ENCODE peak calls at places on chromosome X, in five cellular contexts. W is osteoblast; G is CD8-positive, alpha-beta memory T cell; U is pancreas; T is ovary. E is an unnamed sample. For H3K4me1, the result is how much of the 10 kb centered on the place peaks cover.

GRCh38 chrX:67787196-67787595 is 243.4 kb downstream of the AR start:
- DNase-seq in T (no peak), U (no peak), W (no peak), G (no peak), E (no peak)

GRCh38 chrX:74211911-74212310 is 92.1 kb upstream of the ZCCHC13 start:
- DNase-seq in W (no peak), U (no peak), G (no peak), T (no peak), E (no peak)

GRCh38 chrX:70422886-70423336 is at the start of gene GDPD2:
- DNase-seq in T (no peak), W (no peak), U (no peak), G (no peak), E (no peak)

GRCh38 chrX:79036152-79036551 is 91.0 kb downstream of the P2RY10 start:
- DNase-seq in U (no peak), T (no peak), G (no peak), W (no peak), E (no peak)

GRCh38 chrX:150844016-150844415 is 54.5 kb downstream of the CD99L2 start:
- DNase-seq in T (no peak), G (no peak), U (no peak), W (no peak), E (no peak)

GRCh38 chrX:7987160-7987992 is 60.2 kb upstream of the PNPLA4 start:
- DNase-seq in T (no peak), G (no peak), W (no peak), U (no peak), E (no peak)

GRCh38 chrX:283115-283845 is 2.1 kb downstream of the PLCXD1 start:
- DNase-seq in U (peak), W (peak), T (peak), G (peak), E (peak)

GRCh38 chrX:129622757-129623301 is 31.9 kb downstream of the APLN start:
- DNase-seq in W (no peak), U (no peak), G (no peak), T (no peak), E (peak)

GRCh38 chrX:77668391-77669237 is 117.4 kb downstream of the ATRX start:
- DNase-seq in G (no peak), T (no peak), U (no peak), W (no peak), E (no peak)

GRCh38 chrX:119758682-119759332 is 419 bp downstream of the SOWAHD start:
- DNase-seq in T (peak), W (peak), G (peak), U (peak), E (peak)

GRCh38 chrX:107442914-107443527 is 6.4 kb upstream of the FRMPD3 start:
- DNase-seq in T (no peak), W (no peak), G (no peak), U (no peak), E (no peak)

GRCh38 chrX:45553417-45553816 is 352.7 kb upstream of the DIPK2B start:
- DNase-seq in T (no peak), W (no peak), G (no peak), U (no peak), E (no peak)

GRCh38 chrX:123489011-123489410 is 243.8 kb downstream of the THOC2 start:
- DNase-seq in U (no peak), T (no peak), G (no peak), W (no peak), E (no peak)

GRCh38 chrX:153158319-153158718 is 20.8 kb upstream of the MAGEA1 start:
- DNase-seq in T (no peak), G (no peak), U (no peak), W (no peak), E (no peak)

GRCh38 chrX:38561951-38562719 is 793 bp downstream of the TSPAN7 start:
- DNase-seq in W (peak), T (peak), G (no peak), U (peak), E (no peak)

GRCh38 chrX:25017667-25018247 is 2.0 kb upstream of the ARX start:
- DNase-seq in G (no peak), T (peak), U (no peak), W (no peak), E (no peak)

GRCh38 chrX:71579136-71579989 is 1.1 kb downstream of the GCNA start:
- DNase-seq in G (peak), W (no peak), T (no peak), U (no peak), E (no peak)

GRCh38 chrX:30278365-30278764 is 30.8 kb downstream of the NR0B1 start:
- DNase-seq in W (no peak), G (no peak), T (no peak), U (no peak), E (no peak)

GRCh38 chrX:152204919-152205318 is 66.5 kb upstream of the MAGEA10 start:
- DNase-seq in W (no peak), U (no peak), G (no peak), T (no peak), E (no peak)

GRCh38 chrX:50180073-50180940 is 20.5 kb downstream of the AKAP4 start:
- DNase-seq in U (no peak), G (no peak), T (no peak), W (no peak), E (no peak)

GRCh38 chrX:50971390-50971789 is 60.9 kb downstream of the BMP15 start:
- DNase-seq in W (no peak), T (no peak), U (no peak), G (no peak), E (no peak)

GRCh38 chrX:63686878-63687714 is 97.9 kb downstream of the ARHGEF9 start:
- DNase-seq in G (no peak), U (no peak), W (peak), T (no peak), E (peak)

GRCh38 chrX:120514236-120514635 is 45.1 kb upstream of the LAMP2 start:
- DNase-seq in W (peak), U (no peak), G (no peak), T (no peak), E (peak)

GRCh38 chrX:69133561-69134542 is 31.4 kb downstream of the PJA1 start:
- DNase-seq in W (peak), T (no peak), U (no peak), G (no peak), E (peak)

GRCh38 chrX:57156397-57157049 is 19.3 kb upstream of the SPIN2A start:
- DNase-seq in T (no peak), U (no peak), G (no peak), W (no peak), E (no peak)

GRCh38 chrX:147699061-147699460 is 212.7 kb upstream of the FMR1 start:
- DNase-seq in U (no peak), G (no peak), W (no peak), T (no peak), E (no peak)

GRCh38 chrX:124217289-124218251 is 114.9 kb upstream of the TEX13D start:
- DNase-seq in W (peak), U (no peak), G (peak), T (no peak), E (no peak)

GRCh38 chrX:2272337-2272736 is 228.4 kb downstream of the DHRSX start:
- DNase-seq in W (no peak), T (no peak), U (no peak), G (no peak), E (no peak)

GRCh38 chrX:22300130-22300529 is 27.4 kb downstream of the CBLL2 start:
- DNase-seq in T (no peak), G (no peak), W (peak), U (no peak), E (peak)

GRCh38 chrX:37722595-37722994 is 37.0 kb downstream of the XK start:
- DNase-seq in W (no peak), T (no peak), U (no peak), G (no peak), E (no peak)

GRCh38 chrX:125713633-125714032 is 394.0 kb downstream of the TEX13C start:
- DNase-seq in T (no peak), W (no peak), U (no peak), G (no peak), E (no peak)

GRCh38 chrX:125711103-125711502 is 391.4 kb downstream of the TEX13C start:
- DNase-seq in W (no peak), T (no peak), U (no peak), G (no peak), E (no peak)

GRCh38 chrX:125709532-125709931 is 389.9 kb downstream of the TEX13C start:
- DNase-seq in T (no peak), G (no peak), U (no peak), W (no peak), E (no peak)

GRCh38 chrX:125709074-125709473 is 389.4 kb downstream of the TEX13C start:
- DNase-seq in T (no peak), W (no peak), U (no peak), G (no peak), E (no peak)

DNA sequence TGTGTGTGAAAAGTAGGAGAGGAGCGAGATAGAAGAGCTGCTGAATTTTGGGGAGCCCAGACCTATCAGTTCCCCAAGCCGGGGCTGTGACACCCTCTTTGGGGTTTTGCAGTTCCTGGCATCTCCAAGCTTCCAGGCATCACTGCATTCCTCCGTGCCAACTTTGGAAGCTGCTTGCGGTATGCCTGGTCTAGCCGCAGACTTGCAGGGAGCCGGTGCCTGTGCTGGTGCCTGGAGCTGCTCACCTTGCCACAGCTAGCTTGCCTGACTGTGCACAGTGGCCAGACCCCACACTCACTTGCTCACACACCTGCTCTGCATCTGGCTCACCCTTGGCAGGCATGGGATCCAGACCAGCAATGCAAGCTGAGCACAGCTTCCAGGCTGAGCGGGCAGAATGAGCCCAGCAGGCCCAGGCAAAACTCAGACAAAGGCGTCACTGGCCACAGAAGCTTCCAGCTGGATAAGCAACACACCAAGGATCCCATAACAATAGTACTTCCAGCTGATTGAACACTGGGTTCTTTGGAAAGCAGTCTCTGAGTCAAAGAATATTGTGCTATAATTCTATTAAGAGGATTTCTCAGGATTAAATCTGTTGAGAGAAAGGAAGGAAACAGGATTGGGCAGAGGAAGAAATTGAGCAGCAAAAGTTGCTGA is 390.9 kb downstream of the TEX13C start:
- DNase-seq in W (no peak), G (no peak), T (no peak), U (no peak), E (no peak)
- H3K27ac ChIP-seq in W (no peak), G (no peak), T (no peak), U (no peak), E (no peak)

DNA sequence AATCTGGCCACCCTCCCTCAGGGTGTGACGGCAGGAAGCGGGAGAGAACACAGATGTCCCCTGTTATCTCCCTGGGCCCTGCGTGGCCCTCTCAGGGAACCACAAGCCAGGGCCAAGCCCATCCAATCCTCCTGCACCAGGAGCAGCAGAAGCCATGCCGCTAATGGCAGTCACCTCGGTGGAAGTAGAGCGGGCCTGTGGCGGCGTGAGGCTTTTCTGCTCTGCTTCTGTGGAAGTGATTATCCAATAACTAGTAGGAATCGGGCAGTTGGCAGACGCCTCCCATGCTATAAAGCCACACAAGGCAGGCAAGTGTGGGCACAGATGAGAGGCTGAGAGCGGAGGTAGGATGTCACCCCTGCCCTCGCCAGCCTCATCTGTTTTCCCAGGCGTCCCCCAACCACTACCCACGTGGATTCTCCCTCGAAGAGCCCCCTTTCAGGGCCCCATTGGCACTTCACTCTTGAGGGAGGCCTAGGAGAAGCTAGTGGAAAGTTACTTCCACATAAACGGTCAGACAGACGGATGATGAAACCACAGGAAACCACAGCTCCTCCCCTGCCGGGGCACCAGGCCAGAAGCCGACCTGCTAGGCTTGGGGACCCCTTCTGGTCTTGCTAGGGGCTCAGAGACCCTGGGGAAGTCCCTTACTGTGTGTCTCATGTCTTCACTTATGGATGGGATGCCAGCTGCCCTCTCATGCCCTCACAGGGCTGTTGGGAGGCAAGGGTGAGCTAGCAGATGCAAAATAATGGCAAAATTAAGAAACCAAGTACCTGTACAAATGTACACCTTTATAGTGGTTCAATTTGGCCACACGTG is 18.8 kb upstream of the TMSB4X start:
- DNase-seq in U (no peak), G (peak), W (peak), T (no peak), E (peak)
- H3K4me1 ChIP-seq in U (under half), G (half or more), W (under half), T (under half), E (under half)

GRCh38 chrX:110466790-110467189 is 108.1 kb downstream of the RTL9 start:
- DNase-seq in W (no peak), T (no peak), U (no peak), G (no peak), E (no peak)

GRCh38 chrX:110462957-110463356 is 104.3 kb downstream of the RTL9 start:
- DNase-seq in U (no peak), W (peak), G (no peak), T (no peak), E (no peak)
- H3K27ac ChIP-seq in U (no peak), W (no peak), G (no peak), T (no peak), E (no peak)

GRCh38 chrX:110310000-110310790 is 7.7 kb downstream of the AMMECR1 start:
- DNase-seq in T (no peak), W (no peak), U (no peak), G (no peak), E (no peak)

GRCh38 chrX:110315541-110315940 is 2.3 kb downstream of the AMMECR1 start:
- DNase-seq in G (no peak), W (peak), U (no peak), T (no peak), E (no peak)

GRCh38 chrX:110316351-110317078 is 1.4 kb downstream of the AMMECR1 start:
- DNase-seq in G (no peak), W (peak), T (no peak), U (no peak), E (peak)

GRCh38 chrX:110310896-110311295 is 7.0 kb downstream of the AMMECR1 start:
- DNase-seq in T (no peak), W (no peak), U (no peak), G (peak), E (no peak)

DNA sequence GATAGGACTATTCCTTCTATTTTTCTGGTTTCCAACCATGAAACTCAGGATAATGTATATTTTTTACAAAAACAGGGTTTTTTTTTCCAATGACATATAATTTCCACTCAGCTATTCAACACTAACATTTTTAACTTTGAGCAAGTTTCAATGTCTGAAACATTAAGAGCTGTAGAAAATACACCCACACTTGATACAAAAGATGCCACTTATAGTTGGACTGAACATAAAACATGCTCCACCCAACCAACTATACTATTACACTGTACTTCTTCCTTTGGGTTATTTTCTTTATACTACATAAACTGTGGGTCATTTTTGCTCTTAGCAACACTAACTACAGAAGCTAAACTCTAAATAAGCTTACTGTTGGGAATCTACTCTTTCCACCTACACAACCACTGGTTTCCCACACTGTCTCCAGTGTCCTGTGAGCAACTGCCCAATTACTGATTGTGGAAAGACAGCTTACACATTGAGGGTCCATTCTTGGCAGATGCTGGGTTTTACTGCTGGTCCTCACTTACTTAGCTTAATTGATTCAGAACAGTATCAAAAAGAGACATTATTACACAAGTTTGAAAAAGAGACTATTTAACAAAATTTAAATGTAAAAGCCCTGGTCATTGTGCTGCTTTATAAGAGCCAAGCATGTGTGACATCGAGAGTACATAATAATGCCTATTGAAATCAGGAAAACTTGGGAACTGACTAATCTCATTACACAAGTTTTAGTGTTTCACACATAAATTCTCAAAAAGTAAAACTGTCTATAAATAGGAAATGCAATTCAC is 6.3 kb downstream of the AMMECR1 start:
- DNase-seq in G (no peak), W (no peak), U (no peak), T (no peak), E (no peak)
- H3K4me1 ChIP-seq in G (under half), W (under half), U (under half), T (under half), E (under half)

GRCh38 chrX:155263854-155264628 is at the start of gene RAB39B:
- DNase-seq in W (peak), T (peak), U (peak), G (peak), E (peak)
- H3K27ac ChIP-seq in W (no peak), T (no peak), U (no peak), G (peak), E (no peak)

GRCh38 chrX:40148189-40148438 is 50.4 kb upstream of the BCOR start:
- DNase-seq in T (no peak), U (no peak), G (no peak), W (no peak), E (no peak)
- H3K4me1 ChIP-seq in T (under half), U (under half), G (under half), W (under half), E (under half)

GRCh38 chrX:145823132-145823531 is 5.5 kb downstream of the SLITRK2 start:
- DNase-seq in G (no peak), T (no peak), U (no peak), W (no peak), E (no peak)
- H3K27ac ChIP-seq in G (no peak), T (no peak), U (no peak), W (no peak), E (no peak)

GRCh38 chrX:103397707-103398106 is 21.4 kb downstream of the BEX3 start:
- DNase-seq in U (no peak), T (no peak), G (no peak), W (no peak), E (no peak)

GRCh38 chrX:103398321-103398937 is 22.1 kb downstream of the BEX3 start:
- DNase-seq in W (peak), U (no peak), G (no peak), T (no peak), E (peak)

GRCh38 chrX:103396660-103397059 is 20.3 kb downstream of the BEX3 start:
- DNase-seq in T (no peak), U (no peak), W (no peak), G (no peak), E (no peak)

GRCh38 chrX:103400931-103401330 is 24.6 kb downstream of the BEX3 start:
- DNase-seq in G (no peak), W (no peak), U (no peak), T (no peak), E (no peak)

GRCh38 chrX:103399744-103400143 is 23.4 kb downstream of the BEX3 start:
- DNase-seq in G (no peak), U (no peak), T (no peak), W (peak), E (no peak)
- H3K4me1 ChIP-seq in G (under half), U (under half), T (under half), W (under half), E (under half)

DNA sequence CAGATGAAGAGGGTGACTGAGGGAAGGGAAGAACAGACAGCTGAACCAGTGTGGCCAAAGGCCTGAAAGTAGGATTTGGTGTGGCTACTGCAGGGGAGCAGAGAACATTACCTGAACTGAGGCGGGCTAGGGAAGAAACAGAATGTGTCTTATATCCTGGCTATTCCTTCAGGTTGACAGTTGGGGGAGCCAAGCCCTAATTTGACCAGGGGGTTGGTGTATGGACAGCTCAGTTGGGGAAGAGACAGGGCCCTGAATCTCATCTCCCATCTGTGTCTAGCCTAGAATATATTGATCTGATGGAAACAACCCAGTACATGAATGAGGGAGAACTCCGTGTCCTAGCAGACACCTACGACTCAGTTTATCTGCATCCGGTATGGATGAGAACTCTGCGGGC is 4.2 kb downstream of the HDAC6 start:
- DNase-seq in W (no peak), G (no peak), U (no peak), T (no peak), E (no peak)
- H3K27ac ChIP-seq in W (no peak), G (no peak), U (no peak), T (no peak), E (no peak)

E was measured in SJSA1.